ENCODE peak calls at places on chromosomes 6 and 20, in four cellular contexts. One of them, this sample, is unnamed.

GRCh38 chr6:129632081-129632758 is 77.8 kb downstream of the ARHGAP18 start:
- DNase-seq in stimulated activated CD4-positive, alpha-beta T cell treated with anti-CD3 and anti-CD28 coated beads, Interleukin-12 subunit alpha, Interleukin-12 subunit beta, amount 100 ng/mL, for 48 hours: no peak
- DNase-seq in Calu3: no peak
- DNase-seq in AG08396: no peak
- DNase-seq in this sample: no peak

GRCh38 chr6:53313784-53314382 is 34.9 kb downstream of the ELOVL5 start:
- DNase-seq in stimulated activated CD4-positive, alpha-beta T cell treated with anti-CD3 and anti-CD28 coated beads, Interleukin-12 subunit alpha, Interleukin-12 subunit beta, amount 100 ng/mL, for 48 hours: no peak
- DNase-seq in Calu3: no peak
- DNase-seq in AG08396: no peak
- DNase-seq in this sample: no peak

GRCh38 chr6:4133941-4134838 is 1.2 kb downstream of the ECI2 start:
- DNase-seq in stimulated activated CD4-positive, alpha-beta T cell treated with anti-CD3 and anti-CD28 coated beads, Interleukin-12 subunit alpha, Interleukin-12 subunit beta, amount 100 ng/mL, for 48 hours: no peak
- DNase-seq in Calu3: peak; percentile 7
- DNase-seq in AG08396: no peak
- DNase-seq in this sample: no peak

GRCh38 chr20:51237278-51237677 is 214.4 kb upstream of the KCNG1 start:
- DNase-seq in stimulated activated CD4-positive, alpha-beta T cell treated with anti-CD3 and anti-CD28 coated beads, Interleukin-12 subunit alpha, Interleukin-12 subunit beta, amount 100 ng/mL, for 48 hours: no peak
- DNase-seq in Calu3: no peak
- DNase-seq in AG08396: no peak
- DNase-seq in this sample: no peak

GRCh38 chr6:87482382-87482781 is 9.6 kb downstream of the SLC35A1 start:
- DNase-seq in stimulated activated CD4-positive, alpha-beta T cell treated with anti-CD3 and anti-CD28 coated beads, Interleukin-12 subunit alpha, Interleukin-12 subunit beta, amount 100 ng/mL, for 48 hours: no peak
- DNase-seq in Calu3: no peak
- DNase-seq in AG08396: no peak
- DNase-seq in this sample: no peak

GRCh38 chr6:54586251-54586650 is 260.3 kb upstream of the FAM83B start:
- DNase-seq in stimulated activated CD4-positive, alpha-beta T cell treated with anti-CD3 and anti-CD28 coated beads, Interleukin-12 subunit alpha, Interleukin-12 subunit beta, amount 100 ng/mL, for 48 hours: no peak
- DNase-seq in Calu3: no peak
- DNase-seq in AG08396: no peak
- DNase-seq in this sample: no peak

GRCh38 chr6:145213614-145214013 is 521.7 kb downstream of the EPM2A start:
- DNase-seq in stimulated activated CD4-positive, alpha-beta T cell treated with anti-CD3 and anti-CD28 coated beads, Interleukin-12 subunit alpha, Interleukin-12 subunit beta, amount 100 ng/mL, for 48 hours: no peak
- DNase-seq in Calu3: no peak
- DNase-seq in AG08396: no peak
- DNase-seq in this sample: no peak

GRCh38 chr6:44974511-44974910 is 353.6 kb upstream of the RUNX2 start:
- DNase-seq in stimulated activated CD4-positive, alpha-beta T cell treated with anti-CD3 and anti-CD28 coated beads, Interleukin-12 subunit alpha, Interleukin-12 subunit beta, amount 100 ng/mL, for 48 hours: no peak
- DNase-seq in Calu3: no peak
- DNase-seq in AG08396: no peak
- DNase-seq in this sample: no peak

GRCh38 chr20:50313223-50313820 is 122.7 kb downstream of the CEBPB start:
- DNase-seq in stimulated activated CD4-positive, alpha-beta T cell treated with anti-CD3 and anti-CD28 coated beads, Interleukin-12 subunit alpha, Interleukin-12 subunit beta, amount 100 ng/mL, for 48 hours: no peak
- DNase-seq in Calu3: no peak
- DNase-seq in AG08396: peak; percentile 71
- DNase-seq in this sample: no peak

GRCh38 chr20:7010584-7010983 is 243.1 kb downstream of the BMP2 start:
- DNase-seq in stimulated activated CD4-positive, alpha-beta T cell treated with anti-CD3 and anti-CD28 coated beads, Interleukin-12 subunit alpha, Interleukin-12 subunit beta, amount 100 ng/mL, for 48 hours: no peak
- DNase-seq in Calu3: no peak
- DNase-seq in AG08396: no peak
- DNase-seq in this sample: no peak

GRCh38 chr6:1527098-1527497 is 82.6 kb upstream of the FOXC1 start:
- DNase-seq in stimulated activated CD4-positive, alpha-beta T cell treated with anti-CD3 and anti-CD28 coated beads, Interleukin-12 subunit alpha, Interleukin-12 subunit beta, amount 100 ng/mL, for 48 hours: no peak
- DNase-seq in Calu3: peak; percentile 38
- DNase-seq in AG08396: peak; percentile 61
- DNase-seq in this sample: peak; percentile 12

GRCh38 chr6:134997133-134997841 is 47.4 kb upstream of the ALDH8A1 start:
- DNase-seq in stimulated activated CD4-positive, alpha-beta T cell treated with anti-CD3 and anti-CD28 coated beads, Interleukin-12 subunit alpha, Interleukin-12 subunit beta, amount 100 ng/mL, for 48 hours: no peak
- DNase-seq in Calu3: no peak
- DNase-seq in AG08396: no peak
- DNase-seq in this sample: no peak

GRCh38 chr6:75750925-75751324 is 1.9 kb downstream of the MYO6 start:
- DNase-seq in stimulated activated CD4-positive, alpha-beta T cell treated with anti-CD3 and anti-CD28 coated beads, Interleukin-12 subunit alpha, Interleukin-12 subunit beta, amount 100 ng/mL, for 48 hours: no peak
- DNase-seq in Calu3: no peak
- DNase-seq in AG08396: no peak
- DNase-seq in this sample: no peak

GRCh38 chr6:29005183-29005885 is at the start of gene ZNF311:
- DNase-seq in stimulated activated CD4-positive, alpha-beta T cell treated with anti-CD3 and anti-CD28 coated beads, Interleukin-12 subunit alpha, Interleukin-12 subunit beta, amount 100 ng/mL, for 48 hours: no peak
- DNase-seq in Calu3: peak; percentile 44
- DNase-seq in AG08396: peak; percentile 69
- DNase-seq in this sample: no peak

GRCh38 chr6:3022765-3023662 is 23.3 kb downstream of the NQO2 start:
- DNase-seq in stimulated activated CD4-positive, alpha-beta T cell treated with anti-CD3 and anti-CD28 coated beads, Interleukin-12 subunit alpha, Interleukin-12 subunit beta, amount 100 ng/mL, for 48 hours: no peak
- DNase-seq in Calu3: no peak
- DNase-seq in AG08396: no peak
- DNase-seq in this sample: peak; percentile 19

GRCh38 chr6:63352587-63353281 is 33.0 kb upstream of the LGSN start:
- DNase-seq in stimulated activated CD4-positive, alpha-beta T cell treated with anti-CD3 and anti-CD28 coated beads, Interleukin-12 subunit alpha, Interleukin-12 subunit beta, amount 100 ng/mL, for 48 hours: no peak
- DNase-seq in Calu3: peak; percentile 52
- DNase-seq in AG08396: peak; percentile 21
- DNase-seq in this sample: no peak

GRCh38 chr6:45677381-45677992 is 299.8 kb upstream of the SUPT3H start:
- DNase-seq in stimulated activated CD4-positive, alpha-beta T cell treated with anti-CD3 and anti-CD28 coated beads, Interleukin-12 subunit alpha, Interleukin-12 subunit beta, amount 100 ng/mL, for 48 hours: peak; percentile 24
- DNase-seq in Calu3: peak; percentile 44
- DNase-seq in AG08396: no peak
- DNase-seq in this sample: no peak

GRCh38 chr6:161748535-161749386 is 474.9 kb upstream of the AGPAT4 start:
- DNase-seq in stimulated activated CD4-positive, alpha-beta T cell treated with anti-CD3 and anti-CD28 coated beads, Interleukin-12 subunit alpha, Interleukin-12 subunit beta, amount 100 ng/mL, for 48 hours: peak; percentile 9
- DNase-seq in Calu3: peak; percentile 41
- DNase-seq in AG08396: no peak
- DNase-seq in this sample: no peak

GRCh38 chr6:168428052-168428829 is 12.7 kb upstream of the SMOC2 start:
- DNase-seq in stimulated activated CD4-positive, alpha-beta T cell treated with anti-CD3 and anti-CD28 coated beads, Interleukin-12 subunit alpha, Interleukin-12 subunit beta, amount 100 ng/mL, for 48 hours: no peak
- DNase-seq in Calu3: no peak
- DNase-seq in AG08396: no peak
- DNase-seq in this sample: no peak

GRCh38 chr6:144678844-144679243 is 393.7 kb downstream of the UTRN start:
- DNase-seq in stimulated activated CD4-positive, alpha-beta T cell treated with anti-CD3 and anti-CD28 coated beads, Interleukin-12 subunit alpha, Interleukin-12 subunit beta, amount 100 ng/mL, for 48 hours: no peak
- DNase-seq in Calu3: no peak
- DNase-seq in AG08396: no peak
- DNase-seq in this sample: no peak

GRCh38 chr6:29743025-29743424 is 19.8 kb downstream of the HLA-F start:
- DNase-seq in stimulated activated CD4-positive, alpha-beta T cell treated with anti-CD3 and anti-CD28 coated beads, Interleukin-12 subunit alpha, Interleukin-12 subunit beta, amount 100 ng/mL, for 48 hours: no peak
- DNase-seq in Calu3: no peak
- DNase-seq in AG08396: no peak
- DNase-seq in this sample: no peak

GRCh38 chr20:45828589-45828988 is 1.5 kb upstream of the TNNC2 start:
- DNase-seq in stimulated activated CD4-positive, alpha-beta T cell treated with anti-CD3 and anti-CD28 coated beads, Interleukin-12 subunit alpha, Interleukin-12 subunit beta, amount 100 ng/mL, for 48 hours: no peak
- DNase-seq in Calu3: no peak
- DNase-seq in AG08396: no peak
- DNase-seq in this sample: no peak

GRCh38 chr20:13817342-13817741 is 32.5 kb downstream of the NDUFAF5 start:
- DNase-seq in stimulated activated CD4-positive, alpha-beta T cell treated with anti-CD3 and anti-CD28 coated beads, Interleukin-12 subunit alpha, Interleukin-12 subunit beta, amount 100 ng/mL, for 48 hours: no peak
- DNase-seq in Calu3: no peak
- DNase-seq in AG08396: no peak
- DNase-seq in this sample: no peak

GRCh38 chr20:1263853-1264252 is 2.2 kb upstream of the SNPH start:
- DNase-seq in stimulated activated CD4-positive, alpha-beta T cell treated with anti-CD3 and anti-CD28 coated beads, Interleukin-12 subunit alpha, Interleukin-12 subunit beta, amount 100 ng/mL, for 48 hours: no peak
- DNase-seq in Calu3: no peak
- DNase-seq in AG08396: no peak
- DNase-seq in this sample: no peak

GRCh38 chr6:20129290-20130088 is 82.8 kb downstream of the MBOAT1 start:
- DNase-seq in stimulated activated CD4-positive, alpha-beta T cell treated with anti-CD3 and anti-CD28 coated beads, Interleukin-12 subunit alpha, Interleukin-12 subunit beta, amount 100 ng/mL, for 48 hours: no peak
- DNase-seq in Calu3: no peak
- DNase-seq in AG08396: no peak
- DNase-seq in this sample: no peak

GRCh38 chr6:112150363-112150762 is 63.0 kb downstream of the FAM229B start:
- DNase-seq in stimulated activated CD4-positive, alpha-beta T cell treated with anti-CD3 and anti-CD28 coated beads, Interleukin-12 subunit alpha, Interleukin-12 subunit beta, amount 100 ng/mL, for 48 hours: no peak
- DNase-seq in Calu3: no peak
- DNase-seq in AG08396: no peak
- DNase-seq in this sample: no peak

GRCh38 chr6:30568245-30568644 is 3.0 kb upstream of the ABCF1 start:
- DNase-seq in stimulated activated CD4-positive, alpha-beta T cell treated with anti-CD3 and anti-CD28 coated beads, Interleukin-12 subunit alpha, Interleukin-12 subunit beta, amount 100 ng/mL, for 48 hours: peak; percentile 47
- DNase-seq in Calu3: peak; percentile 49
- DNase-seq in AG08396: no peak
- DNase-seq in this sample: no peak

GRCh38 chr6:170444056-170444505 is 109.0 kb downstream of the PSMB1 start:
- DNase-seq in stimulated activated CD4-positive, alpha-beta T cell treated with anti-CD3 and anti-CD28 coated beads, Interleukin-12 subunit alpha, Interleukin-12 subunit beta, amount 100 ng/mL, for 48 hours: no peak
- DNase-seq in Calu3: no peak
- DNase-seq in AG08396: no peak
- DNase-seq in this sample: no peak

GRCh38 chr6:157840261-157840660 is 17.2 kb downstream of the SNX9 start:
- DNase-seq in stimulated activated CD4-positive, alpha-beta T cell treated with anti-CD3 and anti-CD28 coated beads, Interleukin-12 subunit alpha, Interleukin-12 subunit beta, amount 100 ng/mL, for 48 hours: no peak
- DNase-seq in Calu3: no peak
- DNase-seq in AG08396: no peak
- DNase-seq in this sample: no peak

GRCh38 chr6:74651948-74652347 is 553.9 kb downstream of the COL12A1 start:
- DNase-seq in stimulated activated CD4-positive, alpha-beta T cell treated with anti-CD3 and anti-CD28 coated beads, Interleukin-12 subunit alpha, Interleukin-12 subunit beta, amount 100 ng/mL, for 48 hours: no peak
- DNase-seq in Calu3: no peak
- DNase-seq in AG08396: no peak
- DNase-seq in this sample: no peak

GRCh38 chr6:41712651-41713103 is 22.7 kb downstream of the TFEB start:
- DNase-seq in stimulated activated CD4-positive, alpha-beta T cell treated with anti-CD3 and anti-CD28 coated beads, Interleukin-12 subunit alpha, Interleukin-12 subunit beta, amount 100 ng/mL, for 48 hours: no peak
- DNase-seq in Calu3: peak; percentile 83
- DNase-seq in AG08396: peak; percentile 49
- DNase-seq in this sample: no peak

GRCh38 chr6:147676468-147676867 is 168.0 kb downstream of the SAMD5 start:
- DNase-seq in stimulated activated CD4-positive, alpha-beta T cell treated with anti-CD3 and anti-CD28 coated beads, Interleukin-12 subunit alpha, Interleukin-12 subunit beta, amount 100 ng/mL, for 48 hours: no peak
- DNase-seq in Calu3: no peak
- DNase-seq in AG08396: no peak
- DNase-seq in this sample: no peak

This sample was measured in effector CD4-positive, alpha-beta T cell.